ENCODE peak calls at places on chromosomes 7 and 10, in ten cellular contexts. One of them, this sample, is unnamed.

GRCh38 chr7:116328161-116328560 is 117.8 kb downstream of the TES start:
- DNase-seq in H7: no peak
- DNase-seq in HFF-Myc: no peak
- DNase-seq in heart right ventricle: no peak
- DNase-seq in aorta: no peak
- DNase-seq in suprapubic skin: no peak
- DNase-seq in right lobe of liver: no peak
- DNase-seq in neural progenitor cell: no peak
- DNase-seq in thyroid gland: no peak
- DNase-seq in testis: no peak
- DNase-seq in this sample: no peak

GRCh38 chr7:23020742-23021401 is 6.9 kb upstream of the HYCC1 start:
- DNase-seq in suprapubic skin: no peak
- DNase-seq in aorta: peak
- DNase-seq in H7: no peak
- DNase-seq in thyroid gland: no peak
- DNase-seq in right lobe of liver: no peak
- DNase-seq in testis: no peak
- DNase-seq in heart right ventricle: no peak
- DNase-seq in neural progenitor cell: no peak
- DNase-seq in HFF-Myc: peak
- DNase-seq in this sample: peak

GRCh38 chr7:19448091-19448490 is 260.7 kb downstream of the POLR1F start:
- DNase-seq in aorta: no peak
- DNase-seq in HFF-Myc: no peak
- DNase-seq in testis: no peak
- DNase-seq in thyroid gland: no peak
- DNase-seq in suprapubic skin: no peak
- DNase-seq in H7: no peak
- DNase-seq in right lobe of liver: no peak
- DNase-seq in heart right ventricle: no peak
- DNase-seq in neural progenitor cell: no peak
- DNase-seq in this sample: no peak

GRCh38 chr10:3033925-3034324 is 33.4 kb upstream of the PFKP start:
- DNase-seq in right lobe of liver: no peak
- DNase-seq in thyroid gland: peak
- DNase-seq in aorta: no peak
- DNase-seq in testis: no peak
- DNase-seq in HFF-Myc: no peak
- DNase-seq in H7: no peak
- DNase-seq in suprapubic skin: no peak
- DNase-seq in heart right ventricle: no peak
- DNase-seq in neural progenitor cell: no peak
- DNase-seq in this sample: no peak

GRCh38 chr7:542935-543789 is 23.5 kb upstream of the PDGFA start:
- DNase-seq in thyroid gland: no peak
- DNase-seq in right lobe of liver: no peak
- DNase-seq in H7: no peak
- DNase-seq in HFF-Myc: no peak
- DNase-seq in heart right ventricle: no peak
- DNase-seq in suprapubic skin: no peak
- DNase-seq in aorta: peak
- DNase-seq in neural progenitor cell: no peak
- DNase-seq in testis: no peak
- DNase-seq in this sample: peak

GRCh38 chr7:127541548-127541947 is 43.8 kb downstream of the GCC1 start:
- DNase-seq in neural progenitor cell: no peak
- DNase-seq in HFF-Myc: no peak
- DNase-seq in aorta: no peak
- DNase-seq in thyroid gland: no peak
- DNase-seq in H7: no peak
- DNase-seq in suprapubic skin: no peak
- DNase-seq in testis: no peak
- DNase-seq in right lobe of liver: no peak
- DNase-seq in heart right ventricle: no peak
- DNase-seq in this sample: no peak

GRCh38 chr10:22429981-22430421 is 84.7 kb downstream of the SPAG6 start:
- DNase-seq in neural progenitor cell: no peak
- DNase-seq in suprapubic skin: no peak
- DNase-seq in testis: no peak
- DNase-seq in aorta: no peak
- DNase-seq in H7: peak
- DNase-seq in right lobe of liver: no peak
- DNase-seq in HFF-Myc: no peak
- DNase-seq in thyroid gland: no peak
- DNase-seq in heart right ventricle: no peak
- DNase-seq in this sample: no peak

GRCh38 chr10:68109312-68109711 is at the start of gene MYPN:
- DNase-seq in right lobe of liver: no peak
- DNase-seq in testis: no peak
- DNase-seq in suprapubic skin: no peak
- DNase-seq in neural progenitor cell: no peak
- DNase-seq in H7: no peak
- DNase-seq in HFF-Myc: no peak
- DNase-seq in aorta: no peak
- DNase-seq in thyroid gland: no peak
- DNase-seq in heart right ventricle: no peak
- DNase-seq in this sample: no peak

GRCh38 chr7:120373174-120373573 is 100.2 kb downstream of the KCND2 start:
- DNase-seq in thyroid gland: no peak
- DNase-seq in testis: no peak
- DNase-seq in HFF-Myc: no peak
- DNase-seq in H7: no peak
- DNase-seq in neural progenitor cell: no peak
- DNase-seq in aorta: no peak
- DNase-seq in right lobe of liver: no peak
- DNase-seq in suprapubic skin: no peak
- DNase-seq in heart right ventricle: no peak
- DNase-seq in this sample: no peak

GRCh38 chr10:111429288-111430028 is 352.6 kb downstream of the ADRA2A start:
- DNase-seq in suprapubic skin: no peak
- DNase-seq in thyroid gland: no peak
- DNase-seq in aorta: no peak
- DNase-seq in testis: no peak
- DNase-seq in HFF-Myc: no peak
- DNase-seq in right lobe of liver: no peak
- DNase-seq in H7: no peak
- DNase-seq in neural progenitor cell: no peak
- DNase-seq in heart right ventricle: no peak
- DNase-seq in this sample: no peak

GRCh38 chr10:126242352-126243260 is 145.7 kb downstream of the ADAM12 start:
- DNase-seq in heart right ventricle: peak
- DNase-seq in aorta: no peak
- DNase-seq in testis: peak
- DNase-seq in neural progenitor cell: no peak
- DNase-seq in right lobe of liver: no peak
- DNase-seq in H7: no peak
- DNase-seq in thyroid gland: no peak
- DNase-seq in HFF-Myc: peak
- DNase-seq in suprapubic skin: no peak
- DNase-seq in this sample: peak

GRCh38 chr10:133445268-133445732 is 8.4 kb upstream of the SCART1 start:
- DNase-seq in HFF-Myc: no peak
- DNase-seq in neural progenitor cell: no peak
- DNase-seq in thyroid gland: no peak
- DNase-seq in H7: peak
- DNase-seq in suprapubic skin: peak
- DNase-seq in aorta: peak
- DNase-seq in heart right ventricle: no peak
- DNase-seq in right lobe of liver: no peak
- DNase-seq in testis: no peak
- DNase-seq in this sample: peak

GRCh38 chr7:13903997-13904396 is 85.5 kb downstream of the ETV1 start:
- DNase-seq in thyroid gland: no peak
- DNase-seq in heart right ventricle: no peak
- DNase-seq in neural progenitor cell: no peak
- DNase-seq in testis: no peak
- DNase-seq in H7: no peak
- DNase-seq in HFF-Myc: no peak
- DNase-seq in suprapubic skin: no peak
- DNase-seq in aorta: no peak
- DNase-seq in right lobe of liver: no peak
- DNase-seq in this sample: no peak

GRCh38 chr10:106355450-106355849 is 809.1 kb downstream of the SORCS1 start:
- DNase-seq in suprapubic skin: no peak
- DNase-seq in testis: no peak
- DNase-seq in heart right ventricle: no peak
- DNase-seq in thyroid gland: no peak
- DNase-seq in HFF-Myc: no peak
- DNase-seq in aorta: no peak
- DNase-seq in H7: peak
- DNase-seq in right lobe of liver: no peak
- DNase-seq in neural progenitor cell: peak
- DNase-seq in this sample: no peak

GRCh38 chr7:139230484-139230773 is 608 bp upstream of the UBN2 start:
- DNase-seq in HFF-Myc: no peak
- DNase-seq in neural progenitor cell: no peak
- DNase-seq in aorta: no peak
- DNase-seq in thyroid gland: no peak
- DNase-seq in H7: no peak
- DNase-seq in suprapubic skin: no peak
- DNase-seq in testis: no peak
- DNase-seq in right lobe of liver: no peak
- DNase-seq in heart right ventricle: peak
- DNase-seq in this sample: no peak

GRCh38 chr10:10785627-10786333 is 231.9 kb upstream of the CELF2 start:
- DNase-seq in HFF-Myc: no peak
- DNase-seq in thyroid gland: no peak
- DNase-seq in right lobe of liver: no peak
- DNase-seq in neural progenitor cell: no peak
- DNase-seq in aorta: no peak
- DNase-seq in heart right ventricle: no peak
- DNase-seq in testis: no peak
- DNase-seq in suprapubic skin: no peak
- DNase-seq in H7: no peak
- DNase-seq in this sample: no peak

GRCh38 chr7:42645906-42646305 is 266.0 kb downstream of the C7orf25 start:
- DNase-seq in right lobe of liver: no peak
- DNase-seq in aorta: no peak
- DNase-seq in neural progenitor cell: no peak
- DNase-seq in suprapubic skin: no peak
- DNase-seq in thyroid gland: no peak
- DNase-seq in heart right ventricle: no peak
- DNase-seq in testis: no peak
- DNase-seq in HFF-Myc: no peak
- DNase-seq in H7: no peak
- DNase-seq in this sample: no peak

GRCh38 chr7:42650701-42651100 is 261.2 kb downstream of the C7orf25 start:
- DNase-seq in aorta: no peak
- DNase-seq in thyroid gland: no peak
- DNase-seq in neural progenitor cell: no peak
- DNase-seq in testis: no peak
- DNase-seq in right lobe of liver: no peak
- DNase-seq in heart right ventricle: no peak
- DNase-seq in H7: no peak
- DNase-seq in HFF-Myc: no peak
- DNase-seq in suprapubic skin: no peak
- DNase-seq in this sample: no peak

DNA sequence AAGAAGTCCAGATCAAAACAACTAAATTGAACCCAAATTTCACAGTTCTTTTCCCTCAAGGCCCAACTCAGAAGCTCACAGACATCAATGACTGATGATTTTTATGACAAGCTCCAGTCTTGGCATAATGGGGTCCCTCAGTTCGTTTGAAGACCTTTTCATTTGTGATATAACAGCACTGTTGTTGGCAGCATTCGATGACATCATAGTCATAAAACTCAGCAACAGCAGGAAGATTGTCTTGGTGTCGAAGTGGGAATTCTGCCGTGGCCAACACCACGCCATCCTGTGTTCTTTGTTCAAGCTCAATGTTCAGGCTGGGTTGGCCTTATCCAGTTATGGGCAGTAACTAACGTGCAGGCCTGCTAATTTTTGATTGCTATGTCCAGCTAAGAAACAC is 261.7 kb downstream of the C7orf25 start:
- DNase-seq in testis: no peak
- DNase-seq in suprapubic skin: no peak
- DNase-seq in H7: no peak
- DNase-seq in heart right ventricle: no peak
- DNase-seq in aorta: no peak
- DNase-seq in HFF-Myc: no peak
- DNase-seq in right lobe of liver: no peak
- DNase-seq in neural progenitor cell: no peak
- DNase-seq in thyroid gland: no peak
- DNase-seq in this sample: no peak
- H3K4me3 ChIP-seq in testis: no peak
- H3K4me3 ChIP-seq in suprapubic skin: no peak
- H3K4me3 ChIP-seq in H7: no peak
- H3K4me3 ChIP-seq in heart right ventricle: no peak
- H3K4me3 ChIP-seq in aorta: no peak
- H3K4me3 ChIP-seq in HFF-Myc: no peak
- H3K4me3 ChIP-seq in right lobe of liver: no peak
- H3K4me3 ChIP-seq in neural progenitor cell: no peak
- H3K4me3 ChIP-seq in thyroid gland: no peak
- H3K4me3 ChIP-seq in this sample: no peak

GRCh38 chr7:155805826-155806095 is 6.5 kb downstream of the SHH start:
- DNase-seq in neural progenitor cell: no peak
- DNase-seq in HFF-Myc: no peak
- DNase-seq in right lobe of liver: no peak
- DNase-seq in aorta: peak
- DNase-seq in suprapubic skin: no peak
- DNase-seq in H7: no peak
- DNase-seq in thyroid gland: no peak
- DNase-seq in testis: no peak
- DNase-seq in heart right ventricle: no peak
- DNase-seq in this sample: no peak
- H3K4me3 ChIP-seq in neural progenitor cell: peak
- H3K4me3 ChIP-seq in HFF-Myc: peak
- H3K4me3 ChIP-seq in right lobe of liver: peak
- H3K4me3 ChIP-seq in aorta: no peak
- H3K4me3 ChIP-seq in suprapubic skin: peak
- H3K4me3 ChIP-seq in H7: peak
- H3K4me3 ChIP-seq in thyroid gland: no peak
- H3K4me3 ChIP-seq in testis: peak
- H3K4me3 ChIP-seq in heart right ventricle: peak
- H3K4me3 ChIP-seq in this sample: peak

DNA sequence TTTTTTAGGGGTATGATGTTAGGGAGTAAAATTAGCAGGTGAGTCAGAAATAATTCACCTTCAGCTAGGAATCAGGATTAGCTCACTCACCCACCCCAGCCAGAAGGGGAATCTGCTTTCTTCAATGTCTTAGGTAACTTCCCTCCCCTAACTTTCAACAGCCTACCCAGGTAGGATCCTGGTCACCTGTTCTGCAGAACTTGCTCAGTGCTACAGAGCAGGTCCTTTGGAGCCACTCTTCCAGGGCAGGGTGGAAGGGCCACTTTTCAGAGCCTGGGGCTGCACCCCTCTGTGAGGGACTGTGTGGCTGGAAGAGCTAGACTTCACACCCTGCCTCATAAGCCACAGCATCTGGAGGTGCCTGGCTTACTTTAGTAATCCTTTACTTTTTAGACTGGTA is 58.1 kb downstream of the SHH start:
- DNase-seq in suprapubic skin: no peak
- DNase-seq in neural progenitor cell: no peak
- DNase-seq in right lobe of liver: no peak
- DNase-seq in heart right ventricle: no peak
- DNase-seq in H7: no peak
- DNase-seq in aorta: no peak
- DNase-seq in HFF-Myc: no peak
- DNase-seq in testis: no peak
- DNase-seq in thyroid gland: no peak
- DNase-seq in this sample: no peak
- H3K4me3 ChIP-seq in suprapubic skin: no peak
- H3K4me3 ChIP-seq in neural progenitor cell: no peak
- H3K4me3 ChIP-seq in right lobe of liver: no peak
- H3K4me3 ChIP-seq in heart right ventricle: no peak
- H3K4me3 ChIP-seq in H7: no peak
- H3K4me3 ChIP-seq in aorta: no peak
- H3K4me3 ChIP-seq in HFF-Myc: no peak
- H3K4me3 ChIP-seq in testis: no peak
- H3K4me3 ChIP-seq in thyroid gland: no peak
- H3K4me3 ChIP-seq in this sample: no peak

GRCh38 chr10:99041468-99041867 is 194.2 kb downstream of the HPSE2 start:
- DNase-seq in HFF-Myc: no peak
- DNase-seq in testis: no peak
- DNase-seq in neural progenitor cell: no peak
- DNase-seq in thyroid gland: no peak
- DNase-seq in H7: no peak
- DNase-seq in suprapubic skin: no peak
- DNase-seq in aorta: no peak
- DNase-seq in right lobe of liver: no peak
- DNase-seq in heart right ventricle: no peak
- DNase-seq in this sample: no peak
- H3K4me3 ChIP-seq in HFF-Myc: no peak
- H3K4me3 ChIP-seq in testis: no peak
- H3K4me3 ChIP-seq in neural progenitor cell: no peak
- H3K4me3 ChIP-seq in thyroid gland: no peak
- H3K4me3 ChIP-seq in H7: no peak
- H3K4me3 ChIP-seq in suprapubic skin: no peak
- H3K4me3 ChIP-seq in aorta: no peak
- H3K4me3 ChIP-seq in right lobe of liver: no peak
- H3K4me3 ChIP-seq in heart right ventricle: no peak
- H3K4me3 ChIP-seq in this sample: no peak